ENCODE peak calls at places on chromosomes 7 and 10, in six cellular contexts. One of them, this sample, is unnamed. For H3K4me1 and H3K27me3, the result is how much of the 10 kb centered on the place peaks cover.

GRCh38 chr7:146670532-146670931 is 553.9 kb downstream of the CNTNAP2 start:
- DNase-seq in right atrium auricular region: no peak
- DNase-seq in HCT116: no peak
- DNase-seq in IMR-90: no peak
- DNase-seq in CD8-positive, alpha-beta memory T cell: no peak
- DNase-seq in CD4-positive, alpha-beta memory T cell: no peak
- DNase-seq in this sample: no peak

GRCh38 chr10:5556576-5556975 is 31.8 kb downstream of the CALML3 start:
- DNase-seq in right atrium auricular region: no peak
- DNase-seq in CD8-positive, alpha-beta memory T cell: no peak
- DNase-seq in IMR-90: no peak
- DNase-seq in HCT116: no peak
- DNase-seq in CD4-positive, alpha-beta memory T cell: no peak
- DNase-seq in this sample: no peak

GRCh38 chr7:9863542-9863941 is 1110.1 kb upstream of the PHF14 start:
- DNase-seq in IMR-90: no peak
- DNase-seq in HCT116: no peak
- DNase-seq in CD4-positive, alpha-beta memory T cell: no peak
- DNase-seq in right atrium auricular region: no peak
- DNase-seq in CD8-positive, alpha-beta memory T cell: no peak
- DNase-seq in this sample: no peak

GRCh38 chr7:28748346-28748745 is 209.8 kb downstream of the TRIL start:
- DNase-seq in right atrium auricular region: no peak
- DNase-seq in HCT116: no peak
- DNase-seq in IMR-90: no peak
- DNase-seq in CD8-positive, alpha-beta memory T cell: no peak
- DNase-seq in CD4-positive, alpha-beta memory T cell: no peak
- DNase-seq in this sample: no peak

GRCh38 chr7:2157473-2158279 is 75.1 kb downstream of the MAD1L1 start:
- DNase-seq in IMR-90: peak
- DNase-seq in right atrium auricular region: peak
- DNase-seq in HCT116: no peak
- DNase-seq in CD4-positive, alpha-beta memory T cell: no peak
- DNase-seq in CD8-positive, alpha-beta memory T cell: no peak
- DNase-seq in this sample: peak

GRCh38 chr10:91163709-91164474 is 56.6 kb upstream of the PCGF5 start:
- DNase-seq in IMR-90: peak
- DNase-seq in right atrium auricular region: peak
- DNase-seq in HCT116: peak
- DNase-seq in CD4-positive, alpha-beta memory T cell: no peak
- DNase-seq in CD8-positive, alpha-beta memory T cell: peak
- DNase-seq in this sample: peak

GRCh38 chr10:131242007-131242406 is 69.5 kb downstream of the TCERG1L start:
- DNase-seq in CD8-positive, alpha-beta memory T cell: no peak
- DNase-seq in HCT116: peak
- DNase-seq in right atrium auricular region: no peak
- DNase-seq in IMR-90: no peak
- DNase-seq in CD4-positive, alpha-beta memory T cell: no peak
- DNase-seq in this sample: no peak

GRCh38 chr7:43697690-43698089 is 31.6 kb downstream of the COA1 start:
- DNase-seq in CD4-positive, alpha-beta memory T cell: no peak
- DNase-seq in CD8-positive, alpha-beta memory T cell: no peak
- DNase-seq in IMR-90: peak
- DNase-seq in right atrium auricular region: no peak
- DNase-seq in HCT116: no peak
- DNase-seq in this sample: no peak

GRCh38 chr7:105656922-105657521 is 75.7 kb upstream of the EFCAB10 start:
- DNase-seq in CD4-positive, alpha-beta memory T cell: peak
- DNase-seq in CD8-positive, alpha-beta memory T cell: peak
- DNase-seq in IMR-90: no peak
- DNase-seq in right atrium auricular region: no peak
- DNase-seq in HCT116: peak
- DNase-seq in this sample: no peak

GRCh38 chr10:101073631-101074030 is 11.8 kb downstream of the KAZALD1 start:
- DNase-seq in HCT116: no peak
- DNase-seq in CD4-positive, alpha-beta memory T cell: no peak
- DNase-seq in CD8-positive, alpha-beta memory T cell: no peak
- DNase-seq in right atrium auricular region: no peak
- DNase-seq in IMR-90: no peak
- DNase-seq in this sample: no peak

GRCh38 chr7:141430426-141431142 is 120.6 kb upstream of the AGK start:
- DNase-seq in HCT116: no peak
- DNase-seq in CD8-positive, alpha-beta memory T cell: no peak
- DNase-seq in CD4-positive, alpha-beta memory T cell: no peak
- DNase-seq in IMR-90: no peak
- DNase-seq in right atrium auricular region: no peak
- DNase-seq in this sample: no peak

GRCh38 chr7:75758491-75758890 is 13.5 kb downstream of the CCL26 start:
- DNase-seq in right atrium auricular region: no peak
- DNase-seq in HCT116: no peak
- DNase-seq in CD4-positive, alpha-beta memory T cell: no peak
- DNase-seq in CD8-positive, alpha-beta memory T cell: no peak
- DNase-seq in IMR-90: peak
- DNase-seq in this sample: no peak

GRCh38 chr10:51186358-51186757 is 112.1 kb downstream of the PRKG1 start:
- DNase-seq in IMR-90: no peak
- DNase-seq in CD8-positive, alpha-beta memory T cell: no peak
- DNase-seq in right atrium auricular region: no peak
- DNase-seq in CD4-positive, alpha-beta memory T cell: no peak
- DNase-seq in HCT116: no peak
- DNase-seq in this sample: no peak

GRCh38 chr10:31418481-31418880 is 99.5 kb downstream of the ZEB1 start:
- DNase-seq in IMR-90: no peak
- DNase-seq in HCT116: no peak
- DNase-seq in right atrium auricular region: no peak
- DNase-seq in CD4-positive, alpha-beta memory T cell: no peak
- DNase-seq in CD8-positive, alpha-beta memory T cell: no peak
- DNase-seq in this sample: no peak
- H3K4me1 ChIP-seq in IMR-90: under half
- H3K4me1 ChIP-seq in HCT116: under half
- H3K4me1 ChIP-seq in right atrium auricular region: under half
- H3K4me1 ChIP-seq in CD4-positive, alpha-beta memory T cell: under half
- H3K4me1 ChIP-seq in CD8-positive, alpha-beta memory T cell: under half
- H3K4me1 ChIP-seq in this sample: under half

GRCh38 chr10:22476601-22477364 is 131.5 kb downstream of the SPAG6 start:
- DNase-seq in HCT116: no peak
- DNase-seq in IMR-90: no peak
- DNase-seq in right atrium auricular region: no peak
- DNase-seq in CD8-positive, alpha-beta memory T cell: no peak
- DNase-seq in CD4-positive, alpha-beta memory T cell: no peak
- DNase-seq in this sample: no peak
- H3K27me3 ChIP-seq in HCT116: under half
- H3K27me3 ChIP-seq in IMR-90: half or more
- H3K27me3 ChIP-seq in right atrium auricular region: under half
- H3K27me3 ChIP-seq in CD8-positive, alpha-beta memory T cell: under half
- H3K27me3 ChIP-seq in CD4-positive, alpha-beta memory T cell: under half
- H3K27me3 ChIP-seq in this sample: under half

GRCh38 chr10:80411681-80412230 is 3.4 kb downstream of the PRXL2A start:
- DNase-seq in CD4-positive, alpha-beta memory T cell: no peak
- DNase-seq in IMR-90: no peak
- DNase-seq in CD8-positive, alpha-beta memory T cell: no peak
- DNase-seq in HCT116: no peak
- DNase-seq in right atrium auricular region: no peak
- DNase-seq in this sample: no peak
- H3K27ac ChIP-seq in CD4-positive, alpha-beta memory T cell: no peak
- H3K27ac ChIP-seq in IMR-90: no peak
- H3K27ac ChIP-seq in CD8-positive, alpha-beta memory T cell: no peak
- H3K27ac ChIP-seq in HCT116: no peak
- H3K27ac ChIP-seq in right atrium auricular region: no peak
- H3K27ac ChIP-seq in this sample: no peak

DNA sequence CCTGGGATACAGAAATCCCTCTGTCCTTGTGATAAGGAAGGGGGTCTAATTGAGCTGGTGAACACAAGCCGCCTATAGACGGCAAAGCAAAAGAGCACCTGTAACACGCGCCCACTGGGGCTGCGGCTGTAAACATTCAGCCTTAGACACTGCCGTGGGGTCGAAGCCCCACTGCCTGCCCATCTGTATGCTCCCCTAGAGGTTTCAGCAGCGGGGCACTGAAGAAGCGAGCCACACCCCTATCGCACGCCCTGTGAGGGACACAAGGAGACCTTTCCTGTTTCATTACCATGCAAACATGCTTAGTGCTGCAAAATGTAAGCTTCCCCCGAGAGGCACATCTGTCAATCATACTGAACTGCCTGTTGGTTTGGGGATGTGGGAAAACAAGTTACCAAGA is 82.1 kb downstream of the NRP1 start:
- DNase-seq in right atrium auricular region: no peak
- DNase-seq in CD8-positive, alpha-beta memory T cell: no peak
- DNase-seq in CD4-positive, alpha-beta memory T cell: no peak
- DNase-seq in IMR-90: no peak
- DNase-seq in HCT116: no peak
- DNase-seq in this sample: no peak
- H3K4me1 ChIP-seq in right atrium auricular region: under half
- H3K4me1 ChIP-seq in CD8-positive, alpha-beta memory T cell: under half
- H3K4me1 ChIP-seq in CD4-positive, alpha-beta memory T cell: under half
- H3K4me1 ChIP-seq in IMR-90: under half
- H3K4me1 ChIP-seq in HCT116: under half
- H3K4me1 ChIP-seq in this sample: half or more

DNA sequence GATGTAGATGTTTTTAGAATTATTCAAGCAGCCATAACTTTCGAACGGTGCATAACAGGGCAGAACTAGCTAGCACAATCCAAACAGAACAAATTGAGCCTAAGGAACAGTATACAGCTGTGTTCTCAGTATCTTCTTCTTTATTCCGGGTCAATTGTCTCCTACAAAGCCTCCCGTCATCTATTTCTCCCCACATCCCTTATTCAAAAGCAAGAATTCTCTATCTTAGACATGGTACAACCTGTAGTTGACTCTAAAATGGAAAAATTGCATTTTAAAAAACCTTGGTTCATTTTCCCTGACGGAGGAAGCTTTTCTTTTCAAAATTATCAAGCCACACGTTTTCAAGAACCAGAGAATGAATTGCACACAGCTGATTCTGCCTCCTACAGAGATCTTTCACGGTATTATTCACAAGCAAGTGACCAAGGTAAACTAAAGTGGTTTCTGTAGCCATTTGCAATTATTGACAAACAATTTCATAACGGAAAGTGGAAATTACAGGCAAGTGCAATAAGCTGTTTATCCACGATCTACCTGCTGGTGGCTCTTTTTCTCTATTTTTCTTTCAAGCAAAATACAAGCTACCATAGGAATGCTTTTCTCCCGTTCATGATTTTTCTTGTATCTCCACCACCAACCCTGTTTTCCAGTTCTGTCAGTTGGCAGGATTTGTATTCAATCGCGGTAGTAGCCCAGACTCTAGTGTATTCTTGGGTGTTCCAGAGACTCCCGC is 2.3 kb downstream of the GRM8 start:
- DNase-seq in CD4-positive, alpha-beta memory T cell: peak
- DNase-seq in IMR-90: no peak
- DNase-seq in CD8-positive, alpha-beta memory T cell: no peak
- DNase-seq in HCT116: no peak
- DNase-seq in right atrium auricular region: no peak
- DNase-seq in this sample: no peak
- H3K27me3 ChIP-seq in CD4-positive, alpha-beta memory T cell: under half
- H3K27me3 ChIP-seq in IMR-90: under half
- H3K27me3 ChIP-seq in CD8-positive, alpha-beta memory T cell: under half
- H3K27me3 ChIP-seq in HCT116: half or more
- H3K27me3 ChIP-seq in right atrium auricular region: under half
- H3K27me3 ChIP-seq in this sample: half or more

DNA sequence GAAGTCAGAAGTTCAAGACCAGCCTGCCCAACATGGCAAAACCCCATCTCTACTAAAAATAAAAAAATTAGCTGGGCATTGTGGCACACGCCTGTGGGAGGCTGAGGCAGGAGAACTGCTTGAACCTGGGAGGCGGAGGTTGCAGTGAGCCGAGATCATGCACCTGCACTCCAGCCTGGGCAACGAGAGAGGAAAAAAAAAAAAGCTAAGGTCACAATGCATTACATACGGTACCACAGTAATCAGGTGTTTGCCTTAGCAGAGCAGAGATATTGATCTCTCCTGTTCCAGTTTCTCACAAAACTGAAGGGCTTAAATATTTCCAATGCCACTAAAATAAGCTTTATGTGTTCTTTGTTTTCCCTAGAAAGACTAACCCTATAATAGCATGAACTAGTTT is 7.5 kb downstream of the PDZD8 start:
- DNase-seq in HCT116: no peak
- DNase-seq in right atrium auricular region: no peak
- DNase-seq in CD8-positive, alpha-beta memory T cell: no peak
- DNase-seq in IMR-90: no peak
- DNase-seq in CD4-positive, alpha-beta memory T cell: no peak
- DNase-seq in this sample: no peak
- H3K27ac ChIP-seq in HCT116: no peak
- H3K27ac ChIP-seq in right atrium auricular region: no peak
- H3K27ac ChIP-seq in CD8-positive, alpha-beta memory T cell: no peak
- H3K27ac ChIP-seq in IMR-90: no peak
- H3K27ac ChIP-seq in CD4-positive, alpha-beta memory T cell: no peak
- H3K27ac ChIP-seq in this sample: no peak

GRCh38 chr10:121525276-121526039 is 72.8 kb downstream of the FGFR2 start:
- DNase-seq in CD4-positive, alpha-beta memory T cell: no peak
- DNase-seq in CD8-positive, alpha-beta memory T cell: no peak
- DNase-seq in right atrium auricular region: no peak
- DNase-seq in HCT116: no peak
- DNase-seq in IMR-90: no peak
- DNase-seq in this sample: no peak

GRCh38 chr10:121526040-121526790 is 72.0 kb downstream of the FGFR2 start:
- DNase-seq in CD8-positive, alpha-beta memory T cell: no peak
- DNase-seq in HCT116: no peak
- DNase-seq in IMR-90: no peak
- DNase-seq in CD4-positive, alpha-beta memory T cell: no peak
- DNase-seq in right atrium auricular region: no peak
- DNase-seq in this sample: no peak

GRCh38 chr10:121521794-121522556 is 76.3 kb downstream of the FGFR2 start:
- DNase-seq in CD8-positive, alpha-beta memory T cell: no peak
- DNase-seq in CD4-positive, alpha-beta memory T cell: no peak
- DNase-seq in HCT116: no peak
- DNase-seq in IMR-90: no peak
- DNase-seq in right atrium auricular region: no peak
- DNase-seq in this sample: no peak

GRCh38 chr10:121522841-121523240 is 75.4 kb downstream of the FGFR2 start:
- DNase-seq in HCT116: no peak
- DNase-seq in right atrium auricular region: no peak
- DNase-seq in IMR-90: no peak
- DNase-seq in CD8-positive, alpha-beta memory T cell: no peak
- DNase-seq in CD4-positive, alpha-beta memory T cell: no peak
- DNase-seq in this sample: no peak

GRCh38 chr10:121524138-121524817 is 74.0 kb downstream of the FGFR2 start:
- DNase-seq in IMR-90: no peak
- DNase-seq in CD8-positive, alpha-beta memory T cell: no peak
- DNase-seq in right atrium auricular region: no peak
- DNase-seq in CD4-positive, alpha-beta memory T cell: no peak
- DNase-seq in HCT116: no peak
- DNase-seq in this sample: no peak
- H3K4me1 ChIP-seq in IMR-90: under half
- H3K4me1 ChIP-seq in CD8-positive, alpha-beta memory T cell: under half
- H3K4me1 ChIP-seq in right atrium auricular region: under half
- H3K4me1 ChIP-seq in CD4-positive, alpha-beta memory T cell: under half
- H3K4me1 ChIP-seq in HCT116: under half
- H3K4me1 ChIP-seq in this sample: under half

This sample was measured in SJSA1.